ENCODE peak calls at places on chromosome 20, in four cellular contexts. One of them, this sample, is unnamed.

GRCh38 chr20:52779125-52779524 is 193.0 kb upstream of the TSHZ2 start:
- DNase-seq in ecto neural progenitor cell: no peak
- DNase-seq in AG09319: no peak
- DNase-seq in natural killer cell: no peak
- DNase-seq in this sample: no peak

GRCh38 chr20:14622796-14623195 is 285.4 kb upstream of the FLRT3 start:
- DNase-seq in AG09319: no peak
- DNase-seq in ecto neural progenitor cell: no peak
- DNase-seq in natural killer cell: no peak
- DNase-seq in this sample: no peak

GRCh38 chr20:58981564-58982364 is 708 bp downstream of the NELFCD start:
- DNase-seq in AG09319: no peak
- DNase-seq in natural killer cell: no peak
- DNase-seq in ecto neural progenitor cell: no peak
- DNase-seq in this sample: no peak

GRCh38 chr20:55961351-55962320 is 43.7 kb downstream of the CBLN4 start:
- DNase-seq in ecto neural progenitor cell: no peak
- DNase-seq in natural killer cell: no peak
- DNase-seq in AG09319: no peak
- DNase-seq in this sample: no peak

GRCh38 chr20:31414381-31414780 is 8.4 kb upstream of the DEFB121 start:
- DNase-seq in ecto neural progenitor cell: no peak
- DNase-seq in natural killer cell: no peak
- DNase-seq in AG09319: no peak
- DNase-seq in this sample: no peak

GRCh38 chr20:44457016-44457415 is 18.7 kb upstream of the TTPAL start:
- DNase-seq in ecto neural progenitor cell: no peak
- DNase-seq in natural killer cell: no peak
- DNase-seq in AG09319: no peak
- DNase-seq in this sample: no peak

GRCh38 chr20:61951695-61952533 is 113.8 kb downstream of the TAF4 start:
- DNase-seq in natural killer cell: no peak
- DNase-seq in ecto neural progenitor cell: peak
- DNase-seq in AG09319: no peak
- DNase-seq in this sample: no peak

GRCh38 chr20:32743237-32744112 is at the start of gene COMMD7:
- DNase-seq in natural killer cell: peak
- DNase-seq in AG09319: no peak
- DNase-seq in ecto neural progenitor cell: peak
- DNase-seq in this sample: peak

GRCh38 chr20:20446001-20446400 is 78.1 kb downstream of the INSM1 start:
- DNase-seq in ecto neural progenitor cell: no peak
- DNase-seq in natural killer cell: no peak
- DNase-seq in AG09319: no peak
- DNase-seq in this sample: no peak

GRCh38 chr20:25540273-25540672 is 45.1 kb downstream of the NINL start:
- DNase-seq in AG09319: no peak
- DNase-seq in ecto neural progenitor cell: no peak
- DNase-seq in natural killer cell: no peak
- DNase-seq in this sample: no peak

GRCh38 chr20:49595811-49596545 is 28.0 kb upstream of the PTGIS start:
- DNase-seq in natural killer cell: no peak
- DNase-seq in AG09319: no peak
- DNase-seq in ecto neural progenitor cell: no peak
- DNase-seq in this sample: no peak

GRCh38 chr20:51272392-51272791 is 249.5 kb upstream of the KCNG1 start:
- DNase-seq in ecto neural progenitor cell: no peak
- DNase-seq in AG09319: no peak
- DNase-seq in natural killer cell: no peak
- DNase-seq in this sample: no peak

GRCh38 chr20:44112889-44113641 is 73.9 kb downstream of the JPH2 start:
- DNase-seq in AG09319: no peak
- DNase-seq in ecto neural progenitor cell: no peak
- DNase-seq in natural killer cell: no peak
- DNase-seq in this sample: no peak

GRCh38 chr20:38811769-38812168 is 6.3 kb downstream of the PPP1R16B start:
- DNase-seq in natural killer cell: no peak
- DNase-seq in ecto neural progenitor cell: no peak
- DNase-seq in AG09319: no peak
- DNase-seq in this sample: no peak

GRCh38 chr20:62025394-62025793 is 40.3 kb downstream of the TAF4 start:
- DNase-seq in natural killer cell: no peak
- DNase-seq in ecto neural progenitor cell: no peak
- DNase-seq in AG09319: no peak
- DNase-seq in this sample: no peak

GRCh38 chr20:14495066-14495465 is 157.7 kb upstream of the FLRT3 start:
- DNase-seq in natural killer cell: no peak
- DNase-seq in AG09319: no peak
- DNase-seq in ecto neural progenitor cell: no peak
- DNase-seq in this sample: no peak

GRCh38 chr20:35283441-35284266 is 918 bp downstream of the EIF6 start:
- DNase-seq in AG09319: no peak
- DNase-seq in natural killer cell: peak
- DNase-seq in ecto neural progenitor cell: no peak
- DNase-seq in this sample: no peak

GRCh38 chr20:43909211-43909610 is 5.4 kb upstream of the TOX2 start:
- DNase-seq in natural killer cell: no peak
- DNase-seq in AG09319: no peak
- DNase-seq in ecto neural progenitor cell: peak
- DNase-seq in this sample: no peak

GRCh38 chr20:2693996-2694471 is 1.5 kb downstream of the EBF4 start:
- DNase-seq in AG09319: no peak
- DNase-seq in natural killer cell: no peak
- DNase-seq in ecto neural progenitor cell: no peak
- DNase-seq in this sample: no peak

GRCh38 chr20:35954907-35955251 is 577 bp upstream of the SCAND1 start:
- DNase-seq in AG09319: no peak
- DNase-seq in ecto neural progenitor cell: no peak
- DNase-seq in natural killer cell: no peak
- DNase-seq in this sample: no peak

GRCh38 chr20:23147964-23148720 is 62.0 kb upstream of the CD93 start:
- DNase-seq in natural killer cell: no peak
- DNase-seq in ecto neural progenitor cell: peak
- DNase-seq in AG09319: peak
- DNase-seq in this sample: peak

GRCh38 chr20:37406010-37406998 is 60.4 kb downstream of the SRC start:
- DNase-seq in ecto neural progenitor cell: peak
- DNase-seq in natural killer cell: no peak
- DNase-seq in AG09319: no peak
- DNase-seq in this sample: no peak